ENCODE peak calls at places on chromosomes 3 and 15, in five cellular contexts. H is K562, T is HepG2, Z is GM12878, K is H1. U is an unnamed sample.
A peak's percentile ranks its signal among the peaks of the same experiment; 100 is the strongest.

GRCh38 chr15:42549782-42550392 is 1.2 kb downstream of the HAUS2 start:
- DNase-seq in H (no peak), Z (no peak), K (no peak), T (no peak), U (no peak)

GRCh38 chr3:191141728-191142127 is 57.3 kb upstream of the OSTN start:
- DNase-seq in H (no peak), K (no peak), Z (no peak), T (no peak), U (peak; percentile 76)

GRCh38 chr3:171122212-171122611 is 95.7 kb upstream of the SLC2A2 start:
- DNase-seq in K (no peak), Z (no peak), H (no peak), T (no peak), U (no peak)

GRCh38 chr3:170815340-170815739 is 54.7 kb downstream of the RPL22L1 start:
- DNase-seq in H (peak; percentile 21), Z (no peak), K (peak; percentile 69), T (peak; percentile 7), U (peak; percentile 29)

GRCh38 chr15:89836255-89837133 is 21.8 kb upstream of the ANPEP start:
- DNase-seq in H (no peak), K (no peak), T (no peak), Z (no peak), U (no peak)

GRCh38 chr3:57556459-57557087 is 499 bp downstream of the PDE12 start:
- DNase-seq in K (peak; percentile 60), T (no peak), H (peak; percentile 26), Z (no peak), U (no peak)

GRCh38 chr3:32143849-32144757 is 37.7 kb downstream of the GPD1L start:
- DNase-seq in H (peak; percentile 70), T (peak; percentile 78), K (no peak), Z (peak; percentile 13), U (peak; percentile 73)

GRCh38 chr3:46442591-46443530 is 21.8 kb downstream of the LTF start:
- DNase-seq in H (no peak), T (peak; percentile 10), Z (no peak), K (no peak), U (no peak)

GRCh38 chr15:85356276-85356675 is 24.1 kb upstream of the AKAP13 start:
- DNase-seq in H (no peak), T (no peak), Z (no peak), K (no peak), U (no peak)

GRCh38 chr3:102081587-102082289 is 232.4 kb downstream of the NFKBIZ start:
- DNase-seq in K (no peak), T (no peak), Z (no peak), H (no peak), U (no peak)

GRCh38 chr15:36356978-36357582 is 222.3 kb upstream of the CDIN1 start:
- DNase-seq in K (no peak), Z (no peak), H (no peak), T (no peak), U (no peak)

GRCh38 chr3:159765025-159765859 is 223.4 kb upstream of the IL12A start:
- DNase-seq in T (no peak), H (no peak), Z (no peak), K (peak; percentile 67), U (peak; percentile 85)

GRCh38 chr3:13844286-13844685 is 35.6 kb downstream of the WNT7A start:
- DNase-seq in K (no peak), H (no peak), Z (no peak), T (no peak), U (no peak)

GRCh38 chr15:71455878-71456277 is 340.6 kb downstream of the THSD4 start:
- DNase-seq in T (peak; percentile 69), K (no peak), H (no peak), Z (no peak), U (no peak)

GRCh38 chr3:46666471-46666845 is 27.0 kb downstream of the ALS2CL start:
- DNase-seq in K (peak; percentile 35), H (no peak), T (no peak), Z (no peak), U (no peak)

GRCh38 chr3:70064194-70064787 is 64.8 kb downstream of the SAMMSON start:
- DNase-seq in K (no peak), Z (peak; percentile 1), H (peak; percentile 8), T (peak; percentile 27), U (peak; percentile 4)

GRCh38 chr3:9690451-9691450 is 12.9 kb upstream of the CPNE9 start:
- DNase-seq in H (peak; percentile 43), T (no peak), Z (peak; percentile 28), K (no peak), U (no peak)

GRCh38 chr3:127224118-127224517 is 31.2 kb downstream of the PRR23E start:
- DNase-seq in T (no peak), H (no peak), K (no peak), Z (no peak), U (no peak)

GRCh38 chr3:170100937-170101336 is 63.1 kb downstream of the GPR160 start:
- DNase-seq in H (no peak), T (no peak), Z (no peak), K (no peak), U (no peak)

GRCh38 chr3:114214542-114215341 is 22.6 kb downstream of the ZNF80 start:
- DNase-seq in Z (no peak), K (no peak), T (no peak), H (no peak), U (no peak)

GRCh38 chr3:184380627-184381260 is 890 bp downstream of the CHRD start:
- DNase-seq in T (no peak), H (no peak), K (no peak), Z (no peak), U (no peak)

GRCh38 chr3:131283862-131284261 is 97.7 kb upstream of the NUDT16 start:
- DNase-seq in T (no peak), H (no peak), Z (no peak), K (no peak), U (no peak)

GRCh38 chr15:42523331-42523730 is 25.3 kb downstream of the LRRC57 start:
- DNase-seq in H (no peak), Z (no peak), K (no peak), T (no peak), U (no peak)

GRCh38 chr15:40495516-40495915 is 24.7 kb downstream of the CHST14 start:
- DNase-seq in K (no peak), Z (no peak), H (peak; percentile 2), T (no peak), U (no peak)

GRCh38 chr3:47283596-47284364 is 1.0 kb downstream of the KLHL18 start:
- DNase-seq in K (peak; percentile 60), H (peak; percentile 42), Z (no peak), T (no peak), U (no peak)

GRCh38 chr15:66654718-66655375 is 47.2 kb upstream of the SMAD6 start:
- DNase-seq in Z (no peak), K (peak; percentile 72), H (peak; percentile 84), T (no peak), U (no peak)

GRCh38 chr3:160150525-160150924 is 74.7 kb upstream of the C3orf80 start:
- DNase-seq in K (no peak), H (no peak), Z (no peak), T (no peak), U (no peak)

GRCh38 chr3:58167431-58168351 is 43.1 kb downstream of the DNASE1L3 start:
- DNase-seq in H (peak; percentile 69), Z (no peak), T (no peak), K (peak; percentile 92), U (no peak)

GRCh38 chr3:98130421-98130820 is at the start of gene OR5H1:
- DNase-seq in Z (no peak), T (no peak), K (no peak), H (no peak), U (no peak)

GRCh38 chr3:178090899-178091298 is 445.3 kb upstream of the KCNMB2 start:
- DNase-seq in Z (no peak), H (no peak), T (no peak), K (no peak), U (no peak)

GRCh38 chr3:33791477-33792166 is 6.8 kb upstream of the PDCD6IP start:
- DNase-seq in K (no peak), H (peak; percentile 57), T (peak; percentile 38), Z (no peak), U (no peak)

DNA sequence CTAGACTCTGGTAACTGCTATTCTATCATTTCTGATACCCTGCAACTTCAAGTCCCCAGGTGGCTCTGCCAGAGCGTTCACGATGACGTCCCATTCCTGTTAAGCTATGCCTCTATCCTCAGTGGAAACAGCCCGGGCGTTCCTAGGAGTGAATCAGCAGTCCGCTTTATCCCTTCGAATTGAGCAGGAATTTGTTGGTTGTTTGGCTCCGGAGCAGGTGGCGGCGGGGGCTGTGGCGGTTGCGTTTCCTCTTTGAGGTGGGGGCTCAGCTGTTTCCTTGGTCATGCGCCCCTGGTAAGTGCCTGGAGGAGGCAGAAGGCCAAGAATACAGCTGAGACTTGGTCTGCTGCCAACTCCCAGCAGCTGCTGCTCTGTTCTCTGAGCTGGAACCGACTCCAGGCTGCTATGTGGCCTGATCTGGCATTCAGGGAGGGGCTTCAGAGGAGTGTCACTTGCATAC is 25.2 kb downstream of the ARPP21 start:
- DNase-seq in T (no peak), K (peak; percentile 50), H (no peak), Z (peak; percentile 2), U (no peak)
- TF ChIP-seq SRF in T (no peak), K (no peak), H (no peak), Z (no peak), U (no peak)

DNA sequence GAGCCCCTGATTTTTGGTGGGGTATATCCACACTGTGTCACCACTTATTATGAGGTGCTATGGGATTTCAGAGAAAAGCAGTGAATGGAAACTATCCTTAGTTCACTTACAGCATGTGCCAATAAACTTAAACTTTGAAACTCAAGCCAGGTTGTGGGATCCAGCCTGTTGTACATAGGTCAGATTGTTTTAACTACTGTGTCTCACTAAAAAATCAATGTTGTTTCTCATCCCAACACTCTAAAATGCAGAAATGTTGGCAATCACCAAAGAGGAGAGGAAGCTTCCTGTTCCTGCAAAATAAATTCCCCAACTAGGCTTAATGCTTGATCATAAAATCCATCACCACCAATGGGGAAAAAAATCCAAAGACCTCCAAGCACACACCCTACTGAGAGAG is 173.7 kb upstream of the ONECUT1 start:
- DNase-seq in T (no peak), Z (no peak), K (no peak), H (no peak), U (no peak)
- TF ChIP-seq SRF in T (no peak), Z (no peak), K (no peak), H (no peak), U (no peak)

GRCh38 chr15:25556136-25556535 is 117.3 kb upstream of the UBE3A start:
- DNase-seq in Z (no peak), K (no peak), T (no peak), H (no peak), U (no peak)

GRCh38 chr15:25557916-25558315 is 119.1 kb upstream of the UBE3A start:
- DNase-seq in T (no peak), Z (no peak), K (no peak), H (no peak), U (no peak)

DNA sequence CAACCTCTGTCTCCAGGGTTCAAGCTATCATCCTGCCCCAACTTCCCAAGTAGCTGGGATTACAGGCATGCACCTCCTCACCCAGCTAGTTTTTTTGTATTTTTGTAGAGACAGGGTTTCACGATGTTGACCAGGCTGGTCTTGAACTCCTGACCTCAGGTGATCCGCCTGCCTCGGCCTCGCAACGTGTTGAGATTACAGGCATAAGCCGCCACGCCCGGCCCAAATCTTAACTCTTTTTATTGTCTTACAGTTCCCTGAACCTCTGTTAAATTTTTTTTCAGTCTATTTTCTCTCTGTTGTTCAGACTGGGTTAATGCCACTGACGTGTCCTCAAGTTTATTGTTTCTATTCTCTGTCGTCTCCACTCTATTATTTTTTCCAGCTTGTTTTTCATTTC is 115.8 kb upstream of the UBE3A start:
- DNase-seq in K (no peak), H (no peak), Z (no peak), T (no peak), U (no peak)
- TF ChIP-seq SRF in K (no peak), H (no peak), Z (no peak), T (no peak), U (no peak)

GRCh38 chr3:60013241-60013640 is 963.4 kb upstream of the CFAP20DC start:
- DNase-seq in H (no peak), T (no peak), K (no peak), Z (no peak), U (no peak)

GRCh38 chr3:60017631-60018030 is 967.8 kb upstream of the CFAP20DC start:
- DNase-seq in T (no peak), K (no peak), Z (peak; percentile 45), H (no peak), U (no peak)
- TF ChIP-seq SRF in T (no peak), K (no peak), Z (no peak), H (no peak), U (no peak)

U was measured in HCT116.